ENCODE peak calls at places on chromosomes 16 and 17, in ten cellular contexts. Q is heart left ventricle; W is stimulated activated CD4-positive, alpha-beta T cell treated with anti-CD3 and anti-CD28 coated beads, Interleukin-12 subunit alpha, Interleukin-12 subunit beta, amount 100 ng/mL, for 4 hours; B is hypothalamus; G is adrenal gland; A is A549; F is mucosa of descending colon; Y is HL-60; K is uterus; L is NCI-H1048. I is an unnamed sample.

GRCh38 chr16:82043680-82044584 is 8.9 kb downstream of the HSD17B2 start:
- DNase-seq in Q (no peak), W (no peak), B (no peak), G (no peak), A (no peak), F (no peak), Y (no peak), K (no peak), L (no peak), I (no peak)

GRCh38 chr16:65660390-65660789 is 538.5 kb upstream of the CDH11 start:
- DNase-seq in Q (no peak), W (no peak), B (no peak), G (peak), A (no peak), F (no peak), Y (no peak), K (no peak), L (no peak), I (no peak)

GRCh38 chr16:12459401-12459791 is 344.3 kb downstream of the CPPED1 start:
- DNase-seq in Q (peak), W (no peak), B (no peak), G (peak), A (no peak), F (peak), Y (peak), K (no peak), L (no peak), I (no peak)

GRCh38 chr16:47925811-47926460 is 229.9 kb downstream of the ABCC12 start:
- DNase-seq in Q (no peak), W (no peak), B (no peak), G (no peak), A (no peak), F (no peak), Y (no peak), K (no peak), L (no peak), I (no peak)

GRCh38 chr17:3750926-3751325 is 27.2 kb downstream of the HASPIN start:
- DNase-seq in Q (no peak), W (no peak), B (no peak), G (no peak), A (no peak), F (peak), Y (peak), K (no peak), L (no peak), I (no peak)

GRCh38 chr17:29847527-29847931 is 82.5 kb downstream of the SSH2 start:
- DNase-seq in Q (no peak), W (no peak), B (no peak), G (no peak), A (no peak), F (no peak), Y (no peak), K (no peak), L (no peak), I (no peak)

GRCh38 chr17:20955437-20956323 is 87.1 kb downstream of the USP22 start:
- DNase-seq in Q (peak), W (no peak), B (no peak), G (peak), A (no peak), F (no peak), Y (no peak), K (peak), L (no peak), I (no peak)

GRCh38 chr17:80063815-80064585 is 27.6 kb downstream of the CCDC40 start:
- DNase-seq in Q (peak), W (no peak), B (no peak), G (peak), A (peak), F (peak), Y (peak), K (peak), L (no peak), I (peak)

GRCh38 chr16:84932691-84933090 is 78.6 kb downstream of the ZDHHC7 start:
- DNase-seq in Q (no peak), W (no peak), B (no peak), G (no peak), A (no peak), F (no peak), Y (no peak), K (no peak), L (no peak), I (no peak)

GRCh38 chr17:10169274-10169673 is 29.1 kb downstream of the GAS7 start:
- DNase-seq in Q (no peak), W (no peak), B (no peak), G (no peak), A (no peak), F (no peak), Y (no peak), K (no peak), L (no peak), I (no peak)

GRCh38 chr16:48291303-48291702 is 44.0 kb upstream of the ABCC11 start:
- DNase-seq in Q (no peak), W (no peak), B (no peak), G (no peak), A (no peak), F (no peak), Y (no peak), K (no peak), L (no peak), I (no peak)

GRCh38 chr17:81418710-81419332 is 23.6 kb downstream of the BAHCC1 start:
- DNase-seq in Q (no peak), W (no peak), B (no peak), G (no peak), A (peak), F (no peak), Y (no peak), K (no peak), L (no peak), I (no peak)

GRCh38 chr16:50247906-50248608 is 18.3 kb upstream of the ADCY7 start:
- DNase-seq in Q (no peak), W (no peak), B (no peak), G (no peak), A (no peak), F (no peak), Y (no peak), K (no peak), L (no peak), I (no peak)

GRCh38 chr17:54736573-54736972 is 164.1 kb upstream of the TOM1L1 start:
- DNase-seq in Q (no peak), W (no peak), B (no peak), G (no peak), A (no peak), F (no peak), Y (no peak), K (no peak), L (no peak), I (no peak)

GRCh38 chr16:71937868-71938510 is 42.7 kb downstream of the IST1 start:
- DNase-seq in Q (no peak), W (no peak), B (no peak), G (no peak), A (no peak), F (no peak), Y (no peak), K (no peak), L (no peak), I (no peak)

GRCh38 chr17:76145231-76146052 is 4.4 kb upstream of the FOXJ1 start:
- DNase-seq in Q (no peak), W (peak), B (no peak), G (no peak), A (no peak), F (no peak), Y (no peak), K (no peak), L (no peak), I (no peak)

GRCh38 chr16:84907575-84907974 is 87.8 kb downstream of the CRISPLD2 start:
- DNase-seq in Q (peak), W (no peak), B (no peak), G (peak), A (no peak), F (no peak), Y (peak), K (peak), L (no peak), I (no peak)

GRCh38 chr17:72900542-72900941 is 191.9 kb downstream of the SLC39A11 start:
- DNase-seq in Q (no peak), W (no peak), B (no peak), G (no peak), A (no peak), F (no peak), Y (no peak), K (no peak), L (no peak), I (no peak)

GRCh38 chr17:29968271-29968670 is 26.8 kb downstream of the EFCAB5 start:
- DNase-seq in Q (no peak), W (no peak), B (no peak), G (no peak), A (no peak), F (no peak), Y (no peak), K (no peak), L (no peak), I (no peak)